ENCODE peak calls at places on chromosome 12, in eight cellular contexts. D, M, K, F, J, C, L and Q are unnamed samples.

GRCh38 chr12:127516467-127516866 is 750.5 kb upstream of the TMEM132C start:
- DNase-seq in D (no peak), M (no peak), K (no peak), F (no peak), J (peak; percentile 58), C (no peak), L (no peak), Q (no peak)

GRCh38 chr12:67681145-67681778 is 32.7 kb downstream of the DYRK2 start:
- DNase-seq in D (no peak), M (no peak), K (no peak), F (no peak), J (peak; percentile 92), C (peak; percentile 86), L (no peak), Q (no peak)

GRCh38 chr12:122730215-122731014 is at the start of gene HCAR1:
- DNase-seq in D (no peak), M (no peak), K (no peak), F (peak; percentile 32), J (peak; percentile 38), C (no peak), L (no peak), Q (no peak)

GRCh38 chr12:53844989-53845836 is 93.4 kb upstream of the HOXC13 start:
- DNase-seq in D (no peak), M (no peak), K (no peak), F (no peak), J (peak; percentile 11), C (no peak), L (no peak), Q (no peak)

GRCh38 chr12:53505086-53505485 is 2.2 kb downstream of the NPFF start:
- DNase-seq in D (no peak), M (no peak), K (no peak), F (no peak), J (peak; percentile 79), C (no peak), L (no peak), Q (no peak)

GRCh38 chr12:112091563-112091962 is 17.0 kb downstream of the NAA25 start:
- DNase-seq in D (no peak), M (no peak), K (no peak), F (no peak), J (no peak), C (no peak), L (no peak), Q (peak; percentile 46)

GRCh38 chr12:2797721-2798418 is 3.1 kb downstream of the FKBP4 start:
- DNase-seq in D (no peak), M (no peak), K (no peak), F (no peak), J (peak; percentile 19), C (no peak), L (no peak), Q (no peak)

GRCh38 chr12:100403446-100403845 is 46.6 kb downstream of the SLC17A8 start:
- DNase-seq in D (no peak), M (no peak), K (no peak), F (no peak), J (peak; percentile 38), C (no peak), L (no peak), Q (no peak)

GRCh38 chr12:34400986-34401658 is 378.8 kb downstream of the ALG10 start:
- DNase-seq in D (peak; percentile 2), M (peak; percentile 34), K (no peak), F (no peak), J (no peak), C (no peak), L (peak; percentile 12), Q (peak; percentile 78)

GRCh38 chr12:94571556-94571955 is 78.8 kb downstream of the TMCC3 start:
- DNase-seq in D (no peak), M (no peak), K (no peak), F (no peak), J (peak; percentile 88), C (no peak), L (peak; percentile 80), Q (no peak)

GRCh38 chr12:70842136-70842535 is 78.4 kb downstream of the PTPRR start:
- DNase-seq in D (no peak), M (no peak), K (no peak), F (no peak), J (peak; percentile 82), C (no peak), L (no peak), Q (no peak)

GRCh38 chr12:96177013-96177412 is 17.2 kb upstream of the ELK3 start:
- DNase-seq in D (no peak), M (no peak), K (no peak), F (peak; percentile 73), J (peak; percentile 96), C (peak; percentile 14), L (no peak), Q (no peak)

GRCh38 chr12:43210437-43211197 is 341.4 kb downstream of the ADAMTS20 start:
- DNase-seq in D (no peak), M (no peak), K (no peak), F (peak; percentile 68), J (peak; percentile 85), C (no peak), L (no peak), Q (no peak)

GRCh38 chr12:51977320-51977753 is 25.8 kb downstream of the ACVR1B start:
- DNase-seq in D (no peak), M (no peak), K (no peak), F (no peak), J (peak; percentile 56), C (peak; percentile 17), L (no peak), Q (no peak)

GRCh38 chr12:123071401-123072304 is 79.2 kb downstream of the PITPNM2 start:
- DNase-seq in D (no peak), M (peak; percentile 76), K (no peak), F (no peak), J (no peak), C (no peak), L (no peak), Q (no peak)

GRCh38 chr12:62291888-62292760 is 31.9 kb downstream of the USP15 start:
- DNase-seq in D (no peak), M (no peak), K (no peak), F (no peak), J (peak; percentile 46), C (no peak), L (no peak), Q (no peak)

GRCh38 chr12:51217968-51218606 is at the start of gene POU6F1:
- DNase-seq in D (peak; percentile 77), M (peak; percentile 78), K (peak; percentile 58), F (peak; percentile 84), J (peak; percentile 77), C (peak; percentile 38), L (peak; percentile 81), Q (peak; percentile 92)

GRCh38 chr12:86914716-86915115 is 658.5 kb upstream of the MGAT4C start:
- DNase-seq in D (no peak), M (no peak), K (peak; percentile 3), F (no peak), J (peak; percentile 65), C (no peak), L (no peak), Q (no peak)

GRCh38 chr12:4307593-4308333 is 13.2 kb upstream of the TIGAR start:
- DNase-seq in D (peak; percentile 78), M (peak; percentile 74), K (peak; percentile 66), F (peak; percentile 42), J (peak; percentile 79), C (peak; percentile 52), L (peak; percentile 80), Q (peak; percentile 86)

GRCh38 chr12:114873656-114874055 is 189.7 kb upstream of the TBX3 start:
- DNase-seq in D (no peak), M (no peak), K (no peak), F (no peak), J (no peak), C (no peak), L (no peak), Q (no peak)
- TF ChIP-seq CTCF in D (no peak), M (no peak), K (no peak), F (no peak), J (no peak), C (no peak), L (no peak), Q (no peak)

GRCh38 chr12:46111727-46112126 is 121.4 kb upstream of the SCAF11 start:
- DNase-seq in D (no peak), M (no peak), K (no peak), F (no peak), J (no peak), C (no peak), L (no peak), Q (no peak)

GRCh38 chr12:46112364-46112763 is 122.0 kb upstream of the SCAF11 start:
- DNase-seq in D (no peak), M (no peak), K (no peak), F (no peak), J (no peak), C (no peak), L (no peak), Q (no peak)

GRCh38 chr12:46110220-46110700 is 119.9 kb upstream of the SCAF11 start:
- DNase-seq in D (no peak), M (no peak), K (no peak), F (no peak), J (no peak), C (no peak), L (no peak), Q (no peak)

GRCh38 chr12:46109343-46110219 is 119.2 kb upstream of the SCAF11 start:
- DNase-seq in D (no peak), M (no peak), K (no peak), F (no peak), J (no peak), C (no peak), L (no peak), Q (no peak)

DNA sequence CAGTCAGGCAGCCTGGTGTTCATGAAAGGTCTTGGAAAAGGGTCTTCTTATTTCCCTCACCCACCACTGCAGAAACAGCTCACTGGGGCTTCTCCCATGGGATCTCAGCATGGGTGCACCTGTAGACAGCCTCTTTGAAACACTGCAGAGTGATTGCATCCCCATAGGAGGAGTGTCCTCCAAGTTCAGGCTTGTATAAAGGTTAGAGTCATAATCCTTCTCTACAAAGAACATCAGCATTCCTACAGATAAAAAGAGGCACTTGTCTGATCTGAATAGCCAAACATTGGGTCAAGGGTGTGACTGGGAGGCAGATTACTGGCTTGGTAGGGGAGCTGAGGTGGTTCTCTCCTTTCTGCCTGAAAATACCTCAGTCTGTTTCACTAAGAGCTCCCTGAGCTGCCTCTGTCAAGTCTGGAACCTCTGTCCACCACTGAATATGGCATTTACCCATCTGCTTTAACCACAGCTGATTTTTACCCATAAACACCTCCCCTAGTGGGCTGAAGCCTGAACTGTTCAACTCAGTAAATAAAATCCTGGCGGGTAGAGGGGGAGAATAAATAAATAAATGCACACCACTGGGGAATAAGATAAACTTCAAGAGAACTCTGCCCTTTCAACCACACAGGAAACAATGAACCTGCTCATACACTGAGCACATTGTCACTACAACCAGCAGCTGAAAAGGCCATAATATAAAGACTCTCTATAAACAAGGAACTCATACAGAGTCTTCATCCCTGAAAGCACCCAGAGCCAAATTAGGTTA is 120.7 kb upstream of the SCAF11 start:
- DNase-seq in D (no peak), M (no peak), K (no peak), F (peak; percentile 36), J (no peak), C (no peak), L (no peak), Q (no peak)
- TF ChIP-seq CTCF in D (no peak), M (no peak), K (peak; percentile 28), F (peak; percentile 19), J (peak; percentile 11), C (peak; percentile 7), L (no peak), Q (no peak)

GRCh38 chr12:66159088-66159487 is 10.7 kb downstream of the TMBIM4 start:
- DNase-seq in D (no peak), M (no peak), K (no peak), F (no peak), J (no peak), C (no peak), L (no peak), Q (no peak)
- TF ChIP-seq CTCF in D (no peak), M (no peak), K (no peak), F (no peak), J (no peak), C (no peak), L (no peak), Q (no peak)

GRCh38 chr12:124480469-124481256 is 86.7 kb downstream of the NCOR2 start:
- DNase-seq in D (peak; percentile 72), M (no peak), K (no peak), F (peak; percentile 93), J (peak; percentile 55), C (no peak), L (no peak), Q (peak; percentile 93)
- TF ChIP-seq CTCF in D (no peak), M (no peak), K (no peak), F (no peak), J (no peak), C (no peak), L (no peak), Q (no peak)